ENCODE peak calls at places on chromosomes 13 and 19, in seven cellular contexts. A, M, J, T, X, G and O are unnamed samples.

GRCh38 chr13:112465251-112466131 is 89.3 kb downstream of the SPACA7 start:
- DNase-seq in T (no peak), G (no peak), A (no peak), J (no peak), M (no peak), X (no peak), O (no peak)

GRCh38 chr19:37975596-37976515 is 68.8 kb downstream of the SIPA1L3 start:
- DNase-seq in T (no peak), A (no peak), M (no peak), G (no peak), J (no peak), X (no peak), O (no peak)

GRCh38 chr13:48397744-48398143 is 15.2 kb downstream of the LPAR6 start:
- DNase-seq in J (no peak), T (no peak), A (no peak), X (peak), M (no peak), G (no peak), O (no peak)

GRCh38 chr19:6056801-6057650 is 53.3 kb downstream of the RFX2 start:
- DNase-seq in T (peak), G (peak), A (no peak), M (peak), J (peak), X (peak), O (peak)

GRCh38 chr13:44237276-44237767 is 136.3 kb upstream of the SERP2 start:
- DNase-seq in M (peak), X (peak), A (no peak), T (peak), G (peak), J (peak), O (peak)

GRCh38 chr13:51122868-51123267 is 11.8 kb upstream of the C13orf42 start:
- DNase-seq in X (no peak), G (no peak), J (peak), M (no peak), T (no peak), A (no peak), O (no peak)

GRCh38 chr19:5870986-5871394 is 650 bp upstream of the FUT5 start:
- DNase-seq in M (no peak), J (no peak), G (no peak), X (no peak), A (no peak), T (no peak), O (no peak)

GRCh38 chr19:49767380-49767779 is 579 bp downstream of the AP2A1 start:
- DNase-seq in T (no peak), M (no peak), J (no peak), X (peak), G (no peak), A (no peak), O (peak)

GRCh38 chr13:53200498-53201453 is 172.2 kb downstream of the OLFM4 start:
- DNase-seq in X (no peak), J (no peak), T (peak), A (no peak), M (no peak), G (no peak), O (peak)

GRCh38 chr13:74662895-74663294 is 528.7 kb upstream of the KLF12 start:
- DNase-seq in G (no peak), T (peak), A (no peak), X (no peak), M (no peak), J (no peak), O (no peak)

GRCh38 chr19:9962623-9963290 is 26.4 kb upstream of the OLFM2 start:
- DNase-seq in J (no peak), M (no peak), X (no peak), A (no peak), T (no peak), G (no peak), O (no peak)

GRCh38 chr13:54687173-54687572 is 1658.6 kb downstream of the OLFM4 start:
- DNase-seq in M (no peak), T (no peak), J (no peak), X (no peak), A (no peak), G (no peak), O (no peak)

GRCh38 chr13:49627831-49628652 is at the start of gene ARL11:
- DNase-seq in G (no peak), A (no peak), J (peak), M (peak), T (no peak), X (no peak), O (peak)
- TF ChIP-seq POLR2A in G (no peak), A (no peak), J (peak), M (no peak), T (no peak), X (no peak), O (no peak)

GRCh38 chr19:1087813-1088418 is 7.3 kb downstream of the POLR2E start:
- DNase-seq in T (no peak), G (no peak), M (no peak), A (no peak), J (peak), X (no peak), O (no peak)
- TF ChIP-seq POLR2A in T (no peak), G (no peak), M (no peak), A (no peak), J (no peak), X (no peak), O (no peak)

GRCh38 chr19:45905016-45905415 is 2.6 kb upstream of the MYPOP start:
- DNase-seq in G (no peak), T (no peak), X (no peak), A (no peak), M (no peak), J (no peak), O (no peak)
- TF ChIP-seq POLR2A in G (no peak), T (no peak), X (no peak), A (no peak), M (no peak), J (no peak), O (no peak)

GRCh38 chr19:18831524-18832330 is at the start of gene UPF1:
- DNase-seq in J (peak), A (peak), M (peak), G (peak), T (peak), X (peak), O (peak)
- TF ChIP-seq POLR2A in J (peak), A (peak), M (peak), G (peak), T (peak), X (peak), O (peak)

DNA sequence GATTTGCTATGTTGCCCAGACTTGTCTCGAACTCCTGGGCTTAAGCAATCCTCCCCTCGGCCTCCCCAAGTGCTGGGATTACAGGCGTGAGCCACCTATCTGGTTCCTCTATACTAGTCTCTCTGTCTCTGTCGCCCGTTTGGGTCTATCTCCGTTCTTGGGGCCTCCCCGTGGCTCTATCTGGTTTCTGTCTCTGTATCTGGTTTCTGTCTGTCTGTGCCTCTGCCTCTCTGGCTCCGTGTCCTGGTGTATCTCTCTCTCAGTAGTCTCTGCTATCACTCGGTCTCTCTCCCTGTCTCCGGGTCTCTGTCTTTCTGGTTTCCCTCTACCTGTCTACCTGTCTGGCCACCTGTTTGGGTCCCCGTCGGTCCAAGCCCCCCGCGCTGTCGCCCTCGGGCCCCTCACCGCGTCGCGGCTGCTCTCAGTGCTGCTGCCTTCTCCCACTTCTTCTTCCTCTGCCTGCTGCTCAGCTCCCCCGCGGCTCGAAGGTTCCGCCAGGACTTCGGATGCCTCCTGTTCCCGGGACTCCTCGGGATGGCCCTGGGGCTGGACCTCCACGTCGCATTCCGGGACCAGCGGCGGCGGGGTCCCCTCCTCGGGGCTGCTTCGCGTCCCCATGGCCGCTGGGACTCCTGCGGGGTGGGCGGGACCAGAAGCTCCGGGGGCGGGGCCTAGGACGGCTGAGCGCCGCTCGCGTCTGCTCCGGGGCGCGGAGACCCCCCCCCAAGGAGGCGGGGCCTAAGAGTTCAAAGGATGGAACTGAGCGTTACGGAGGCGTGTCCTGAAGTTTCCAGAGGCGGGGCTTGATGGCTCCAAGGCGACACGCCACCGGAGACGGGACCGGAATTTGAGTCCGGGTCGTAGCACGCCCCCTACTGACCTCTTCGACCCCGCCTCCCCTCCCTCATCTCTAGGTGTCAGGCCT is 783 bp downstream of the PHLDB3 start:
- DNase-seq in J (peak), A (peak), G (peak), M (peak), T (peak), X (peak), O (peak)
- TF ChIP-seq POLR2A in J (no peak), A (peak), G (peak), M (no peak), T (peak), X (no peak), O (peak)

DNA sequence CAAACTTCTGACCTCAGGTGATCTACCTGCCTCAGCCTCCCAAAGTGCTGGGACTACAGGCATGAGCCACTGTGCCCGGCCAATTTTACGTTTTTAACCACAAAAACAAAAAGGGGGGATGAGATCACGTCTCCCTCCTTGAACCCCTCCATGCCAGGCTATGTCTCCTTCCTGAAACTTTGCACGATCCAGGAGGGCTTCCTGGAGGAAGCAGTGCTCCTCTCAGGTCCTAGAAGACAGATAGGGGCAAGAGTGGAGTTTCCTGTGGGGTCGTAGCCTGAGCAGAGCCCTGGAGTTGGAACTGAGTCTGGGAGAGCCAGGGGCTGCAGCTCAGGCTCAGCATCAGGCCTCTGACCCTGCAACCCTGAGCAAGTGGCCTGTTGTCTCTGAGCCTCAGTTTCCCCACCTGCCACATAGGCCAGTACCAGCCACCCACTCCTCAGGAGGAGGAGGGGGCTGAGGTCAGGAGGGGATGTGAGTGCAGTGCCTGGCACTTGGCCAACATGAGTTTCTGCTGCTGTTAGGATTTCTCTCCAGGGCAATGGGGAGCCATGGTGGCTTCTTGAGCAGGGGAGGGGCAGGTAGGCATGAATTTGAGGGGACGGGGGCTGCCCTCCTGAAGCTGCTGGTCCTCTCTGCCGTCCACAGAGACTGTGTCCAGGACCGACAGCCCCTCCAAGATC is 16.0 kb downstream of the APBA3 start:
- DNase-seq in M (no peak), J (no peak), A (no peak), G (no peak), T (no peak), X (no peak), O (no peak)
- TF ChIP-seq POLR2A in M (no peak), J (no peak), A (no peak), G (no peak), T (no peak), X (no peak), O (no peak)

DNA sequence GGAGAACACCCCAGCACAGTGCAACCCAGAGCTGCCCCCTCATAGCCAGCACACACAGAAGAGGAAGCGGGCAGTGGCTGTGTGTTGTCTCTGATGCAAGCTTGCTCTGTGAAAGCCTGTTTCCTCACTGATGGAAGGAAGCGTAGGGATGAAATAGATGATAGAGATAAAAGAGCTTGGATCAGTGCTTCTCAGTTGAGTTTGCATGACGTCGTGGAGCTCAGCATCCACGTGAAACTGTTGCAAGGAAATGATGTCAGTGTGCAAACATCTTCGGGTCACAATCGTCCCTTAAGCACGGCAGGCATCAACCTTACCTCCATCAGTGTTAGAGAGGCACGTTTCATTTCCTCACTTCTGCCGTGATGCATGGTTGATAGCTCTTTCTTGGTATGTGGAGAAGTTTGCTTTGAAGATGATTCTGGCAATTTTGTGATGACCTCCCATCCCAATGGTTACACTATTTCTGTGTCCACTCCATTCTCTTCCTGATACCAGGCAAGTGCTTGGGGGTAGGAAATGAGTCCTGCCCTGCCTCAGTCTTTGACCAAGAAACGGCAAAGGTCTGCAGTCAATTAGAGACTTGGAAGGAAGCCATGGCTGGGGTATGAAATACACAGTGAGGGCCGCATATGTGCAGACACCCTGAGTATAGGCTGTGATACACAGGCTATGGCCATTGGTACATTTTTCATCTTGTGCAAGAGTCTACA is 183.0 kb downstream of the ZNF536 start:
- DNase-seq in X (no peak), J (peak), G (no peak), T (no peak), A (no peak), M (no peak), O (no peak)
- TF ChIP-seq POLR2A in X (no peak), J (no peak), G (no peak), T (no peak), A (no peak), M (no peak), O (no peak)

GRCh38 chr19:36032251-36033104 is at the start of gene CLIP3:
- DNase-seq in X (peak), G (peak), J (no peak), M (no peak), A (no peak), T (peak), O (peak)
- TF ChIP-seq POLR2A in X (no peak), G (peak), J (no peak), M (no peak), A (no peak), T (no peak), O (no peak)